ENCODE peak calls at places on chromosomes 2 and 18, in nine cellular contexts. One of them, this sample, is unnamed.

GRCh38 chr2:233418761-233419625 is 64.7 kb downstream of the DGKD start:
- DNase-seq in CD8-positive, alpha-beta T cell: peak
- DNase-seq in NCI-H1105 treated with DMSO at 0.1 percent for 48 hours: no peak
- DNase-seq in activated CD8-positive, alpha-beta memory T cell treated with anti-CD3 and anti-CD28 coated beads for 48 hours: no peak
- DNase-seq in stimulated activated CD8-positive, alpha-beta memory T cell treated with anti-CD3 and anti-CD28 coated beads, Interleukin-2, amount 100 ng/mL, for 48 hours: peak
- DNase-seq in uterus: no peak
- DNase-seq in frontal cortex: no peak
- DNase-seq in lower leg skin: no peak
- DNase-seq in stimulated activated naive CD4-positive, alpha-beta T cell: peak
- DNase-seq in this sample: peak

GRCh38 chr2:112995346-112995920 is 9.8 kb upstream of the IL36A start:
- DNase-seq in CD8-positive, alpha-beta T cell: peak
- DNase-seq in NCI-H1105 treated with DMSO at 0.1 percent for 48 hours: no peak
- DNase-seq in activated CD8-positive, alpha-beta memory T cell treated with anti-CD3 and anti-CD28 coated beads for 48 hours: no peak
- DNase-seq in stimulated activated CD8-positive, alpha-beta memory T cell treated with anti-CD3 and anti-CD28 coated beads, Interleukin-2, amount 100 ng/mL, for 48 hours: no peak
- DNase-seq in uterus: no peak
- DNase-seq in frontal cortex: no peak
- DNase-seq in lower leg skin: no peak
- DNase-seq in stimulated activated naive CD4-positive, alpha-beta T cell: peak
- DNase-seq in this sample: no peak

GRCh38 chr2:198164843-198165242 is 360.4 kb downstream of the PLCL1 start:
- DNase-seq in CD8-positive, alpha-beta T cell: no peak
- DNase-seq in NCI-H1105 treated with DMSO at 0.1 percent for 48 hours: no peak
- DNase-seq in activated CD8-positive, alpha-beta memory T cell treated with anti-CD3 and anti-CD28 coated beads for 48 hours: no peak
- DNase-seq in stimulated activated CD8-positive, alpha-beta memory T cell treated with anti-CD3 and anti-CD28 coated beads, Interleukin-2, amount 100 ng/mL, for 48 hours: no peak
- DNase-seq in uterus: no peak
- DNase-seq in frontal cortex: no peak
- DNase-seq in lower leg skin: no peak
- DNase-seq in stimulated activated naive CD4-positive, alpha-beta T cell: no peak
- DNase-seq in this sample: no peak

GRCh38 chr2:60806988-60807681 is 51.1 kb downstream of the PAPOLG start:
- DNase-seq in CD8-positive, alpha-beta T cell: no peak
- DNase-seq in NCI-H1105 treated with DMSO at 0.1 percent for 48 hours: no peak
- DNase-seq in activated CD8-positive, alpha-beta memory T cell treated with anti-CD3 and anti-CD28 coated beads for 48 hours: no peak
- DNase-seq in stimulated activated CD8-positive, alpha-beta memory T cell treated with anti-CD3 and anti-CD28 coated beads, Interleukin-2, amount 100 ng/mL, for 48 hours: peak
- DNase-seq in uterus: no peak
- DNase-seq in frontal cortex: peak
- DNase-seq in lower leg skin: no peak
- DNase-seq in stimulated activated naive CD4-positive, alpha-beta T cell: no peak
- DNase-seq in this sample: no peak

GRCh38 chr2:106098081-106098480 is 96.0 kb downstream of the UXS1 start:
- DNase-seq in CD8-positive, alpha-beta T cell: no peak
- DNase-seq in NCI-H1105 treated with DMSO at 0.1 percent for 48 hours: no peak
- DNase-seq in activated CD8-positive, alpha-beta memory T cell treated with anti-CD3 and anti-CD28 coated beads for 48 hours: no peak
- DNase-seq in stimulated activated CD8-positive, alpha-beta memory T cell treated with anti-CD3 and anti-CD28 coated beads, Interleukin-2, amount 100 ng/mL, for 48 hours: no peak
- DNase-seq in uterus: no peak
- DNase-seq in frontal cortex: no peak
- DNase-seq in lower leg skin: no peak
- DNase-seq in stimulated activated naive CD4-positive, alpha-beta T cell: no peak
- DNase-seq in this sample: no peak

GRCh38 chr2:104734937-104735586 is 118.9 kb upstream of the POU3F3 start:
- DNase-seq in CD8-positive, alpha-beta T cell: no peak
- DNase-seq in NCI-H1105 treated with DMSO at 0.1 percent for 48 hours: no peak
- DNase-seq in activated CD8-positive, alpha-beta memory T cell treated with anti-CD3 and anti-CD28 coated beads for 48 hours: no peak
- DNase-seq in stimulated activated CD8-positive, alpha-beta memory T cell treated with anti-CD3 and anti-CD28 coated beads, Interleukin-2, amount 100 ng/mL, for 48 hours: no peak
- DNase-seq in uterus: no peak
- DNase-seq in frontal cortex: no peak
- DNase-seq in lower leg skin: no peak
- DNase-seq in stimulated activated naive CD4-positive, alpha-beta T cell: no peak
- DNase-seq in this sample: no peak

GRCh38 chr2:43462866-43463641 is 132.8 kb downstream of the THADA start:
- DNase-seq in CD8-positive, alpha-beta T cell: no peak
- DNase-seq in NCI-H1105 treated with DMSO at 0.1 percent for 48 hours: peak
- DNase-seq in activated CD8-positive, alpha-beta memory T cell treated with anti-CD3 and anti-CD28 coated beads for 48 hours: no peak
- DNase-seq in stimulated activated CD8-positive, alpha-beta memory T cell treated with anti-CD3 and anti-CD28 coated beads, Interleukin-2, amount 100 ng/mL, for 48 hours: no peak
- DNase-seq in uterus: no peak
- DNase-seq in frontal cortex: no peak
- DNase-seq in lower leg skin: no peak
- DNase-seq in stimulated activated naive CD4-positive, alpha-beta T cell: no peak
- DNase-seq in this sample: no peak

GRCh38 chr2:176781570-176782217 is 430.9 kb upstream of the HNRNPA3 start:
- DNase-seq in CD8-positive, alpha-beta T cell: no peak
- DNase-seq in NCI-H1105 treated with DMSO at 0.1 percent for 48 hours: no peak
- DNase-seq in activated CD8-positive, alpha-beta memory T cell treated with anti-CD3 and anti-CD28 coated beads for 48 hours: no peak
- DNase-seq in stimulated activated CD8-positive, alpha-beta memory T cell treated with anti-CD3 and anti-CD28 coated beads, Interleukin-2, amount 100 ng/mL, for 48 hours: no peak
- DNase-seq in uterus: no peak
- DNase-seq in frontal cortex: no peak
- DNase-seq in lower leg skin: no peak
- DNase-seq in stimulated activated naive CD4-positive, alpha-beta T cell: no peak
- DNase-seq in this sample: no peak

GRCh38 chr18:76494181-76494540 is 881 bp downstream of the ZNF516 start:
- DNase-seq in CD8-positive, alpha-beta T cell: no peak
- DNase-seq in NCI-H1105 treated with DMSO at 0.1 percent for 48 hours: peak
- DNase-seq in activated CD8-positive, alpha-beta memory T cell treated with anti-CD3 and anti-CD28 coated beads for 48 hours: no peak
- DNase-seq in stimulated activated CD8-positive, alpha-beta memory T cell treated with anti-CD3 and anti-CD28 coated beads, Interleukin-2, amount 100 ng/mL, for 48 hours: no peak
- DNase-seq in uterus: peak
- DNase-seq in frontal cortex: no peak
- DNase-seq in lower leg skin: no peak
- DNase-seq in stimulated activated naive CD4-positive, alpha-beta T cell: no peak
- DNase-seq in this sample: peak

GRCh38 chr2:184597571-184597980 is 753 bp upstream of the ZNF804A start:
- DNase-seq in CD8-positive, alpha-beta T cell: no peak
- DNase-seq in NCI-H1105 treated with DMSO at 0.1 percent for 48 hours: peak
- DNase-seq in activated CD8-positive, alpha-beta memory T cell treated with anti-CD3 and anti-CD28 coated beads for 48 hours: no peak
- DNase-seq in stimulated activated CD8-positive, alpha-beta memory T cell treated with anti-CD3 and anti-CD28 coated beads, Interleukin-2, amount 100 ng/mL, for 48 hours: no peak
- DNase-seq in uterus: no peak
- DNase-seq in frontal cortex: peak
- DNase-seq in lower leg skin: no peak
- DNase-seq in stimulated activated naive CD4-positive, alpha-beta T cell: no peak
- DNase-seq in this sample: no peak

GRCh38 chr18:75154259-75154658 is 54.7 kb downstream of the PTGR3 start:
- DNase-seq in CD8-positive, alpha-beta T cell: no peak
- DNase-seq in NCI-H1105 treated with DMSO at 0.1 percent for 48 hours: no peak
- DNase-seq in activated CD8-positive, alpha-beta memory T cell treated with anti-CD3 and anti-CD28 coated beads for 48 hours: no peak
- DNase-seq in stimulated activated CD8-positive, alpha-beta memory T cell treated with anti-CD3 and anti-CD28 coated beads, Interleukin-2, amount 100 ng/mL, for 48 hours: no peak
- DNase-seq in uterus: no peak
- DNase-seq in frontal cortex: no peak
- DNase-seq in lower leg skin: peak
- DNase-seq in stimulated activated naive CD4-positive, alpha-beta T cell: no peak
- DNase-seq in this sample: no peak

GRCh38 chr2:68653538-68653982 is 10.2 kb downstream of the PROKR1 start:
- DNase-seq in CD8-positive, alpha-beta T cell: peak
- DNase-seq in NCI-H1105 treated with DMSO at 0.1 percent for 48 hours: no peak
- DNase-seq in activated CD8-positive, alpha-beta memory T cell treated with anti-CD3 and anti-CD28 coated beads for 48 hours: no peak
- DNase-seq in stimulated activated CD8-positive, alpha-beta memory T cell treated with anti-CD3 and anti-CD28 coated beads, Interleukin-2, amount 100 ng/mL, for 48 hours: peak
- DNase-seq in uterus: no peak
- DNase-seq in frontal cortex: peak
- DNase-seq in lower leg skin: no peak
- DNase-seq in stimulated activated naive CD4-positive, alpha-beta T cell: no peak
- DNase-seq in this sample: no peak

GRCh38 chr2:75605770-75606535 is 40.6 kb upstream of the MRPL19 start:
- DNase-seq in CD8-positive, alpha-beta T cell: no peak
- DNase-seq in NCI-H1105 treated with DMSO at 0.1 percent for 48 hours: no peak
- DNase-seq in activated CD8-positive, alpha-beta memory T cell treated with anti-CD3 and anti-CD28 coated beads for 48 hours: no peak
- DNase-seq in stimulated activated CD8-positive, alpha-beta memory T cell treated with anti-CD3 and anti-CD28 coated beads, Interleukin-2, amount 100 ng/mL, for 48 hours: no peak
- DNase-seq in uterus: no peak
- DNase-seq in frontal cortex: no peak
- DNase-seq in lower leg skin: no peak
- DNase-seq in stimulated activated naive CD4-positive, alpha-beta T cell: no peak
- DNase-seq in this sample: no peak

GRCh38 chr2:145744541-145745386 is 1224.8 kb upstream of the ZEB2 start:
- DNase-seq in CD8-positive, alpha-beta T cell: no peak
- DNase-seq in NCI-H1105 treated with DMSO at 0.1 percent for 48 hours: no peak
- DNase-seq in activated CD8-positive, alpha-beta memory T cell treated with anti-CD3 and anti-CD28 coated beads for 48 hours: no peak
- DNase-seq in stimulated activated CD8-positive, alpha-beta memory T cell treated with anti-CD3 and anti-CD28 coated beads, Interleukin-2, amount 100 ng/mL, for 48 hours: no peak
- DNase-seq in uterus: no peak
- DNase-seq in frontal cortex: no peak
- DNase-seq in lower leg skin: no peak
- DNase-seq in stimulated activated naive CD4-positive, alpha-beta T cell: no peak
- DNase-seq in this sample: no peak

GRCh38 chr2:46909771-46910419 is 5.7 kb downstream of the MCFD2 start:
- DNase-seq in CD8-positive, alpha-beta T cell: no peak
- DNase-seq in NCI-H1105 treated with DMSO at 0.1 percent for 48 hours: no peak
- DNase-seq in activated CD8-positive, alpha-beta memory T cell treated with anti-CD3 and anti-CD28 coated beads for 48 hours: peak
- DNase-seq in stimulated activated CD8-positive, alpha-beta memory T cell treated with anti-CD3 and anti-CD28 coated beads, Interleukin-2, amount 100 ng/mL, for 48 hours: no peak
- DNase-seq in uterus: no peak
- DNase-seq in frontal cortex: no peak
- DNase-seq in lower leg skin: no peak
- DNase-seq in stimulated activated naive CD4-positive, alpha-beta T cell: no peak
- DNase-seq in this sample: no peak

GRCh38 chr2:28413152-28413895 is 20.7 kb downstream of the FOSL2 start:
- DNase-seq in CD8-positive, alpha-beta T cell: no peak
- DNase-seq in NCI-H1105 treated with DMSO at 0.1 percent for 48 hours: peak
- DNase-seq in activated CD8-positive, alpha-beta memory T cell treated with anti-CD3 and anti-CD28 coated beads for 48 hours: no peak
- DNase-seq in stimulated activated CD8-positive, alpha-beta memory T cell treated with anti-CD3 and anti-CD28 coated beads, Interleukin-2, amount 100 ng/mL, for 48 hours: no peak
- DNase-seq in uterus: no peak
- DNase-seq in frontal cortex: no peak
- DNase-seq in lower leg skin: no peak
- DNase-seq in stimulated activated naive CD4-positive, alpha-beta T cell: no peak
- DNase-seq in this sample: peak

GRCh38 chr2:226738821-226739507 is 60.7 kb downstream of the IRS1 start:
- DNase-seq in CD8-positive, alpha-beta T cell: no peak
- DNase-seq in NCI-H1105 treated with DMSO at 0.1 percent for 48 hours: no peak
- DNase-seq in activated CD8-positive, alpha-beta memory T cell treated with anti-CD3 and anti-CD28 coated beads for 48 hours: no peak
- DNase-seq in stimulated activated CD8-positive, alpha-beta memory T cell treated with anti-CD3 and anti-CD28 coated beads, Interleukin-2, amount 100 ng/mL, for 48 hours: no peak
- DNase-seq in uterus: no peak
- DNase-seq in frontal cortex: no peak
- DNase-seq in lower leg skin: no peak
- DNase-seq in stimulated activated naive CD4-positive, alpha-beta T cell: no peak
- DNase-seq in this sample: no peak

GRCh38 chr18:46013484-46014189 is 46.5 kb upstream of the EPG5 start:
- DNase-seq in CD8-positive, alpha-beta T cell: no peak
- DNase-seq in NCI-H1105 treated with DMSO at 0.1 percent for 48 hours: no peak
- DNase-seq in activated CD8-positive, alpha-beta memory T cell treated with anti-CD3 and anti-CD28 coated beads for 48 hours: no peak
- DNase-seq in stimulated activated CD8-positive, alpha-beta memory T cell treated with anti-CD3 and anti-CD28 coated beads, Interleukin-2, amount 100 ng/mL, for 48 hours: no peak
- DNase-seq in uterus: no peak
- DNase-seq in frontal cortex: no peak
- DNase-seq in lower leg skin: no peak
- DNase-seq in stimulated activated naive CD4-positive, alpha-beta T cell: no peak
- DNase-seq in this sample: no peak

GRCh38 chr2:647003-647560 is 30.1 kb downstream of the TMEM18 start:
- DNase-seq in CD8-positive, alpha-beta T cell: no peak
- DNase-seq in NCI-H1105 treated with DMSO at 0.1 percent for 48 hours: no peak
- DNase-seq in activated CD8-positive, alpha-beta memory T cell treated with anti-CD3 and anti-CD28 coated beads for 48 hours: no peak
- DNase-seq in stimulated activated CD8-positive, alpha-beta memory T cell treated with anti-CD3 and anti-CD28 coated beads, Interleukin-2, amount 100 ng/mL, for 48 hours: no peak
- DNase-seq in uterus: no peak
- DNase-seq in frontal cortex: no peak
- DNase-seq in lower leg skin: no peak
- DNase-seq in stimulated activated naive CD4-positive, alpha-beta T cell: no peak
- DNase-seq in this sample: no peak

GRCh38 chr18:5585653-5586052 is 41.9 kb upstream of the EPB41L3 start:
- DNase-seq in CD8-positive, alpha-beta T cell: no peak
- DNase-seq in NCI-H1105 treated with DMSO at 0.1 percent for 48 hours: no peak
- DNase-seq in activated CD8-positive, alpha-beta memory T cell treated with anti-CD3 and anti-CD28 coated beads for 48 hours: no peak
- DNase-seq in stimulated activated CD8-positive, alpha-beta memory T cell treated with anti-CD3 and anti-CD28 coated beads, Interleukin-2, amount 100 ng/mL, for 48 hours: no peak
- DNase-seq in uterus: no peak
- DNase-seq in frontal cortex: no peak
- DNase-seq in lower leg skin: no peak
- DNase-seq in stimulated activated naive CD4-positive, alpha-beta T cell: no peak
- DNase-seq in this sample: no peak

GRCh38 chr2:153145470-153145869 is 333.1 kb downstream of the RPRM start:
- DNase-seq in CD8-positive, alpha-beta T cell: no peak
- DNase-seq in NCI-H1105 treated with DMSO at 0.1 percent for 48 hours: peak
- DNase-seq in activated CD8-positive, alpha-beta memory T cell treated with anti-CD3 and anti-CD28 coated beads for 48 hours: no peak
- DNase-seq in stimulated activated CD8-positive, alpha-beta memory T cell treated with anti-CD3 and anti-CD28 coated beads, Interleukin-2, amount 100 ng/mL, for 48 hours: no peak
- DNase-seq in uterus: no peak
- DNase-seq in frontal cortex: no peak
- DNase-seq in lower leg skin: no peak
- DNase-seq in stimulated activated naive CD4-positive, alpha-beta T cell: no peak
- DNase-seq in this sample: no peak

GRCh38 chr18:79529296-79529695 is 133.6 kb downstream of the NFATC1 start:
- DNase-seq in CD8-positive, alpha-beta T cell: no peak
- DNase-seq in NCI-H1105 treated with DMSO at 0.1 percent for 48 hours: no peak
- DNase-seq in activated CD8-positive, alpha-beta memory T cell treated with anti-CD3 and anti-CD28 coated beads for 48 hours: no peak
- DNase-seq in stimulated activated CD8-positive, alpha-beta memory T cell treated with anti-CD3 and anti-CD28 coated beads, Interleukin-2, amount 100 ng/mL, for 48 hours: no peak
- DNase-seq in uterus: peak
- DNase-seq in frontal cortex: no peak
- DNase-seq in lower leg skin: no peak
- DNase-seq in stimulated activated naive CD4-positive, alpha-beta T cell: no peak
- DNase-seq in this sample: no peak

GRCh38 chr2:230134496-230135073 is 65.9 kb upstream of the SLC16A14 start:
- DNase-seq in CD8-positive, alpha-beta T cell: no peak
- DNase-seq in NCI-H1105 treated with DMSO at 0.1 percent for 48 hours: no peak
- DNase-seq in activated CD8-positive, alpha-beta memory T cell treated with anti-CD3 and anti-CD28 coated beads for 48 hours: no peak
- DNase-seq in stimulated activated CD8-positive, alpha-beta memory T cell treated with anti-CD3 and anti-CD28 coated beads, Interleukin-2, amount 100 ng/mL, for 48 hours: no peak
- DNase-seq in uterus: no peak
- DNase-seq in frontal cortex: no peak
- DNase-seq in lower leg skin: no peak
- DNase-seq in stimulated activated naive CD4-positive, alpha-beta T cell: no peak
- DNase-seq in this sample: no peak

GRCh38 chr2:229920011-229920781 is 1.6 kb downstream of the TRIP12 start:
- DNase-seq in CD8-positive, alpha-beta T cell: peak
- DNase-seq in NCI-H1105 treated with DMSO at 0.1 percent for 48 hours: peak
- DNase-seq in activated CD8-positive, alpha-beta memory T cell treated with anti-CD3 and anti-CD28 coated beads for 48 hours: no peak
- DNase-seq in stimulated activated CD8-positive, alpha-beta memory T cell treated with anti-CD3 and anti-CD28 coated beads, Interleukin-2, amount 100 ng/mL, for 48 hours: no peak
- DNase-seq in uterus: no peak
- DNase-seq in frontal cortex: no peak
- DNase-seq in lower leg skin: no peak
- DNase-seq in stimulated activated naive CD4-positive, alpha-beta T cell: peak
- DNase-seq in this sample: peak

GRCh38 chr18:37403100-37403781 is 162.4 kb downstream of the CELF4 start:
- DNase-seq in CD8-positive, alpha-beta T cell: no peak
- DNase-seq in NCI-H1105 treated with DMSO at 0.1 percent for 48 hours: no peak
- DNase-seq in activated CD8-positive, alpha-beta memory T cell treated with anti-CD3 and anti-CD28 coated beads for 48 hours: no peak
- DNase-seq in stimulated activated CD8-positive, alpha-beta memory T cell treated with anti-CD3 and anti-CD28 coated beads, Interleukin-2, amount 100 ng/mL, for 48 hours: no peak
- DNase-seq in uterus: no peak
- DNase-seq in frontal cortex: peak
- DNase-seq in lower leg skin: no peak
- DNase-seq in stimulated activated naive CD4-positive, alpha-beta T cell: no peak
- DNase-seq in this sample: no peak

GRCh38 chr2:11004206-11004605 is 92.5 kb downstream of the KCNF1 start:
- DNase-seq in CD8-positive, alpha-beta T cell: no peak
- DNase-seq in NCI-H1105 treated with DMSO at 0.1 percent for 48 hours: no peak
- DNase-seq in activated CD8-positive, alpha-beta memory T cell treated with anti-CD3 and anti-CD28 coated beads for 48 hours: no peak
- DNase-seq in stimulated activated CD8-positive, alpha-beta memory T cell treated with anti-CD3 and anti-CD28 coated beads, Interleukin-2, amount 100 ng/mL, for 48 hours: no peak
- DNase-seq in uterus: no peak
- DNase-seq in frontal cortex: no peak
- DNase-seq in lower leg skin: no peak
- DNase-seq in stimulated activated naive CD4-positive, alpha-beta T cell: no peak
- DNase-seq in this sample: no peak

GRCh38 chr2:240326886-240327285 is 108.6 kb upstream of the GPC1 start:
- DNase-seq in CD8-positive, alpha-beta T cell: no peak
- DNase-seq in NCI-H1105 treated with DMSO at 0.1 percent for 48 hours: no peak
- DNase-seq in activated CD8-positive, alpha-beta memory T cell treated with anti-CD3 and anti-CD28 coated beads for 48 hours: no peak
- DNase-seq in stimulated activated CD8-positive, alpha-beta memory T cell treated with anti-CD3 and anti-CD28 coated beads, Interleukin-2, amount 100 ng/mL, for 48 hours: no peak
- DNase-seq in uterus: no peak
- DNase-seq in frontal cortex: no peak
- DNase-seq in lower leg skin: no peak
- DNase-seq in stimulated activated naive CD4-positive, alpha-beta T cell: no peak
- DNase-seq in this sample: no peak

GRCh38 chr2:240391111-240392051 is 44.1 kb upstream of the GPC1 start:
- DNase-seq in CD8-positive, alpha-beta T cell: no peak
- DNase-seq in NCI-H1105 treated with DMSO at 0.1 percent for 48 hours: no peak
- DNase-seq in activated CD8-positive, alpha-beta memory T cell treated with anti-CD3 and anti-CD28 coated beads for 48 hours: no peak
- DNase-seq in stimulated activated CD8-positive, alpha-beta memory T cell treated with anti-CD3 and anti-CD28 coated beads, Interleukin-2, amount 100 ng/mL, for 48 hours: no peak
- DNase-seq in uterus: peak
- DNase-seq in frontal cortex: no peak
- DNase-seq in lower leg skin: no peak
- DNase-seq in stimulated activated naive CD4-positive, alpha-beta T cell: no peak
- DNase-seq in this sample: no peak

This sample was measured in natural killer cell.